ENCODE peak calls at places on chromosome 18, in six cellular contexts. X is HCT116, Z is K562, Y is GM12878, K is H1, S is HepG2. G is an unnamed sample.

GRCh38 chr18:24544141-24544498 is 83.7 kb downstream of the HRH4 start:
- DNase-seq in Z (peak; percentile 47), X (peak; percentile 22), K (no peak), S (peak; percentile 22), Y (no peak), G (peak; percentile 23)

GRCh38 chr18:11676867-11677266 is 12.2 kb upstream of the GNAL start:
- DNase-seq in S (no peak), Y (no peak), X (no peak), Z (peak; percentile 30), K (no peak), G (no peak)

GRCh38 chr18:70044626-70045025 is 97.0 kb upstream of the CD226 start:
- DNase-seq in S (no peak), Y (no peak), Z (no peak), X (peak; percentile 37), K (no peak), G (no peak)

GRCh38 chr18:45775241-45775676 is 50.2 kb upstream of the SIGLEC15 start:
- DNase-seq in X (peak; percentile 69), S (no peak), K (no peak), Y (no peak), Z (peak; percentile 18), G (peak; percentile 76)

GRCh38 chr18:2412261-2412660 is 159.0 kb downstream of the METTL4 start:
- DNase-seq in K (no peak), Z (no peak), Y (no peak), X (no peak), S (no peak), G (no peak)

GRCh38 chr18:43078485-43079092 is 36.9 kb downstream of the RIT2 start:
- DNase-seq in K (no peak), X (no peak), Y (no peak), S (no peak), Z (no peak), G (no peak)

GRCh38 chr18:39773656-39774055 is 2181.4 kb upstream of the PIK3C3 start:
- DNase-seq in X (no peak), K (no peak), Y (no peak), S (no peak), Z (no peak), G (no peak)

GRCh38 chr18:48950536-48951447 is at the start of gene SMAD7:
- DNase-seq in Y (no peak), K (no peak), S (no peak), Z (no peak), X (no peak), G (no peak)

GRCh38 chr18:76351961-76352581 is 143.0 kb downstream of the ZNF516 start:
- DNase-seq in X (no peak), K (no peak), Y (no peak), Z (no peak), S (peak; percentile 80), G (no peak)

GRCh38 chr18:66548747-66549146 is 55.1 kb downstream of the CDH19 start:
- DNase-seq in X (no peak), Y (no peak), Z (no peak), S (no peak), K (no peak), G (peak; percentile 13)

GRCh38 chr18:50579061-50579774 is 19.3 kb downstream of the MAPK4 start:
- DNase-seq in Z (no peak), X (no peak), S (no peak), K (no peak), Y (no peak), G (no peak)

GRCh38 chr18:75810481-75810880 is 383.0 kb upstream of the SMIM21 start:
- DNase-seq in X (no peak), S (no peak), Y (no peak), Z (no peak), K (no peak), G (no peak)

GRCh38 chr18:48777026-48777736 is 173.6 kb downstream of the SMAD7 start:
- DNase-seq in S (peak; percentile 44), K (peak; percentile 41), Y (no peak), X (no peak), Z (peak; percentile 74), G (peak; percentile 16)

GRCh38 chr18:48543228-48543627 is 4.4 kb downstream of the CTIF start:
- DNase-seq in Z (peak; percentile 69), K (no peak), Y (no peak), S (peak; percentile 65), X (no peak), G (no peak)

GRCh38 chr18:50836521-50836957 is 16.7 kb upstream of the MRO start:
- DNase-seq in X (no peak), S (no peak), K (no peak), Z (no peak), Y (peak; percentile 32), G (no peak)

GRCh38 chr18:75244336-75244735 is 33.7 kb downstream of the TSHZ1 start:
- DNase-seq in S (peak; percentile 21), K (peak; percentile 7), Y (no peak), X (no peak), Z (peak; percentile 28), G (no peak)

GRCh38 chr18:76923485-76924085 is 101.2 kb downstream of the ZNF236 start:
- DNase-seq in Y (no peak), X (peak; percentile 34), Z (peak; percentile 17), S (peak; percentile 30), K (peak; percentile 15), G (peak; percentile 11)

GRCh38 chr18:11808001-11808855 is 43.0 kb upstream of the CHMP1B start:
- DNase-seq in K (no peak), S (peak; percentile 52), X (peak; percentile 52), Y (no peak), Z (no peak), G (no peak)

GRCh38 chr18:10923671-10924070 is 225.7 kb downstream of the PIEZO2 start:
- DNase-seq in X (no peak), Y (no peak), K (no peak), Z (no peak), S (no peak), G (no peak)

GRCh38 chr18:47747260-47747795 is 183.1 kb downstream of the SMAD2 start:
- DNase-seq in K (no peak), S (no peak), X (no peak), Y (no peak), Z (no peak), G (no peak)

GRCh38 chr18:53796042-53796729 is 428.3 kb downstream of the MBD2 start:
- DNase-seq in Z (no peak), X (no peak), Y (no peak), S (peak; percentile 1), K (no peak), G (no peak)

GRCh38 chr18:24862225-24862893 is 401.9 kb downstream of the HRH4 start:
- DNase-seq in X (no peak), Y (no peak), Z (no peak), S (no peak), K (no peak), G (peak; percentile 30)

GRCh38 chr18:54162431-54162830 is 62.0 kb downstream of the MBD2 start:
- DNase-seq in S (no peak), K (no peak), Z (no peak), X (no peak), Y (no peak), G (no peak)

GRCh38 chr18:31301201-31301655 is 16.7 kb upstream of the DSG1 start:
- DNase-seq in X (no peak), Y (no peak), Z (no peak), S (no peak), K (peak; percentile 3), G (peak; percentile 33)

GRCh38 chr18:1906421-1906820 is 664.9 kb downstream of the METTL4 start:
- DNase-seq in Z (no peak), Y (no peak), X (no peak), K (no peak), S (no peak), G (no peak)

GRCh38 chr18:24811963-24812681 is 351.7 kb downstream of the HRH4 start:
- DNase-seq in Y (no peak), X (no peak), S (no peak), Z (no peak), K (no peak), G (no peak)

GRCh38 chr18:55633032-55633431 is 45.0 kb upstream of the TCF4 start:
- DNase-seq in K (no peak), X (no peak), S (no peak), Z (no peak), Y (no peak), G (no peak)

DNA sequence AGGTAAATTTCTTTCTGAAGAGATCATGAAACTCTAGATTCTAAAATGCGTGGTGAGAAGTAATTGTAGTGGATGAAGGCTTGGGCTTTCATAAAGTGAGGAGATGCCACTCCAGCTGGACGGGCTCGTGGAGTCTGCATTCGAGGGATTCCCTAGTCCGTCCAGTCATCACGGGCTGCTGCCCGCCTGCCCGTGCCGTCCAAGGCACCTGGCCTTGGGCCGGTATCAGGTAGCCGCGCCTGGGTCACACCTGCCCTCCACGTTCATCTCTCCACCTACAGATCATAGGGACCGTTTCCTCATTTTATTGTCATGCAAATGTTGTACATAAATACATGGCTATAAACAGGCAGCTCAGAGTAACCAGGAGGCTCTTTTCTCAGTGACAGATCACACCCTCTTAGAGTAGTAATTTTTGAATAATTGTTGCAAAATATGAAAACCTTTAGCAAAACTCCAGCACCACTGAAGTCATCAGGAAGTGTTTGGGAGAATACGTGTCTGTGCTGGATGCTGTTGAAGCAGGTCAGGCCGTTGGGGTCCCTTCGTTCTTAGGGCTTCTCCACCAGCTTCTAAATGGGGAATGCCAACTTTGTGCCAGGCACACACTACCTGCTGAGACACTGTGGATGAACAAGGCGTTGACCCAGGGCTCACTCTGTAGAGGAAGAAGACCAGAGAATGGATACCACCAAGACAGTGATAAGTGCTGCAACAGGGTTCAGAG is 112.6 kb downstream of the FAM210A start:
- DNase-seq in S (no peak), X (no peak), Y (no peak), K (no peak), Z (no peak), G (no peak)
- H3K4me3 ChIP-seq in S (no peak overlapping the region), X (no peak overlapping the region), Y (peak overlapping the region; percentile 73), K (no peak overlapping the region), Z (no peak overlapping the region), G (no peak overlapping the region)

DNA sequence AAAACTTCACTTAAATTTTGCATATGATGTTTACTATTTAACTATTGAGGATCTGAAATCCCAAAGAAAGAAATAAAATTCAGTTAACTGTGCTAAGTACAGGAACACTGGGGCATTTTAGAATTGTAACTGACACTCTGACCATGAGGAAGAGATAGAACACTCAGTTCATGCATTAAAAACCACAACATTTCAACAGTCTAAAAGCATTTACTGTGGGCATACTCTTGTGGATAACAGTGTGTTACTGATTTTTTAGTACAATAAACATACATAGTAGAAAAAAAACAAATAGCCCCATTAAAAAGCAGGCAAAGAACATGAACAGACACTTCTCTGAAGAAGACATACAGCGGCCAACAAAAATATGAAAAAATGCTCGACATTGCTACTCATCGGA is 1122.7 kb upstream of the PIK3C3 start:
- DNase-seq in Y (no peak), X (no peak), K (no peak), Z (no peak), S (no peak), G (no peak)
- TF ChIP-seq YY1 in Y (no peak), X (no peak), K (no peak), Z (no peak), S (no peak), G (no peak)

DNA sequence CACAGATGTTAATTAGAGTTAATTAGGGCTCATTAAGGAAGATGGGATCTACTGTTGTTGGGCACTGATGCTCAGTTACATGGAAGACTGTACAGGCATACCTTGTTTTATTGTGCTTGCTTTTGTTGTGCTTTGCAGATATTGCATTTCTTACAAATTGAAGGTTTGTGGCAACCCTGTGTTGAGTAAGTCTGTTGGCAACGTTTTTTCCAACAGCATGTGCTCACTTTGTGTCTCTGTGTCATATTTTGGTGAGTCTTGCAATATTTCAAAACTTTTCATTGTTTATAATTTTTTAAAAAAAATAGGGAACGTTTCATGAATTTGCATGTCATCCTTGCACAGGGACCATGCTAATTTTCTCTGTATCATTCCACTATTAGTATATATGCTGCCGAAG is 15.6 kb downstream of the PHLPP1 start:
- DNase-seq in S (no peak), X (no peak), Z (no peak), K (no peak), Y (no peak), G (no peak)
- TF ChIP-seq ZNF274 in S (no peak), X (no peak), Z (no peak), K (no peak), Y (no peak), G (no peak)

GRCh38 chr18:28175930-28176673 is 828 bp downstream of the CDH2 start:
- DNase-seq in K (no peak), X (no peak), Z (no peak), Y (no peak), S (no peak), G (no peak)
- H3K4me3 ChIP-seq in K (peak overlapping the region; percentile 69), X (no peak overlapping the region), Z (no peak overlapping the region), Y (no peak overlapping the region), S (peak overlapping the region; percentile 88), G (peak overlapping the region; percentile 37)